ENCODE peak calls at places on chromosomes 11 and 22, in eight cellular contexts. B is effector CD4-positive, alpha-beta T cell; X is tibial nerve; M is activated CD4-positive, alpha-beta T cell treated with anti-CD3 and anti-CD28 coated beads for 36 hours; C is M059J; O is NCI-H345; L is left ventricle myocardium superior; D is brain microvascular endothelial cell. F is an unnamed sample.

GRCh38 chr11:73889019-73889418 is 12.2 kb downstream of the PAAF1 start:
- DNase-seq in B (no peak), X (no peak), M (peak), C (peak), O (no peak), L (no peak), D (no peak), F (no peak)

GRCh38 chr11:84714316-84714780 is 912.8 kb downstream of the DLG2 start:
- DNase-seq in B (no peak), X (no peak), M (peak), C (peak), O (peak), L (peak), D (peak), F (peak)

GRCh38 chr11:79466411-79466810 is 25.6 kb upstream of the TENM4 start:
- DNase-seq in B (no peak), X (no peak), M (no peak), C (peak), O (no peak), L (no peak), D (peak), F (peak)

GRCh38 chr11:74453373-74453975 is 13.9 kb downstream of the KCNE3 start:
- DNase-seq in B (peak), X (peak), M (peak), C (peak), O (peak), L (peak), D (peak), F (no peak)

GRCh38 chr11:10930224-10930960 is 72.5 kb upstream of the ZBED5 start:
- DNase-seq in B (no peak), X (no peak), M (peak), C (peak), O (peak), L (no peak), D (peak), F (no peak)

GRCh38 chr11:38169286-38169685 is 1571.2 kb upstream of the RAG2 start:
- DNase-seq in B (no peak), X (no peak), M (no peak), C (peak), O (no peak), L (no peak), D (no peak), F (no peak)

GRCh38 chr11:124608146-124608545 is 3.1 kb upstream of the PANX3 start:
- DNase-seq in B (no peak), X (no peak), M (no peak), C (peak), O (no peak), L (no peak), D (no peak), F (no peak)

GRCh38 chr22:45129703-45130524 is 33.8 kb upstream of the NUP50 start:
- DNase-seq in B (no peak), X (no peak), M (peak), C (no peak), O (no peak), L (no peak), D (no peak), F (no peak)

GRCh38 chr22:37880668-37881440 is 25.2 kb upstream of the MICALL1 start:
- DNase-seq in B (no peak), X (no peak), M (no peak), C (peak), O (no peak), L (no peak), D (peak), F (no peak)